ENCODE peak calls at places on chromosomes 4 and X, in four cellular contexts. G, K, E and B are unnamed samples.

GRCh38 chr4:52659722-52660261 is 691 bp upstream of the USP46 start:
- DNase-seq in K (peak; percentile 37), E (no peak), G (peak; percentile 80), B (peak; percentile 85)

GRCh38 chr4:90163872-90164271 is 36.7 kb downstream of the CCSER1 start:
- DNase-seq in E (no peak), K (no peak), G (no peak), B (no peak)

GRCh38 chr4:141909541-141909940 is 273.2 kb downstream of the IL15 start:
- DNase-seq in E (no peak), K (no peak), G (peak; percentile 74), B (no peak)

GRCh38 chr4:141610365-141610764 is 26.0 kb upstream of the IL15 start:
- DNase-seq in G (no peak), K (no peak), E (no peak), B (no peak)

GRCh38 chr4:119795986-119796578 is 167.5 kb upstream of the PDE5A start:
- DNase-seq in G (peak; percentile 21), E (no peak), K (peak; percentile 24), B (no peak)

GRCh38 chr4:148926861-148927260 is 484.6 kb upstream of the NR3C2 start:
- DNase-seq in E (no peak), G (peak; percentile 19), K (peak; percentile 1), B (no peak)

GRCh38 chr4:148270600-148270999 is 171.6 kb downstream of the NR3C2 start:
- DNase-seq in K (no peak), E (no peak), G (no peak), B (no peak)

GRCh38 chr4:70583952-70584834 is 7.9 kb upstream of the AMBN start:
- DNase-seq in K (no peak), E (no peak), G (no peak), B (no peak)

GRCh38 chrX:136687457-136687856 is 39.5 kb downstream of the CD40LG start:
- DNase-seq in K (no peak), E (no peak), G (no peak), B (no peak)

GRCh38 chr4:121428721-121429120 is 47.9 kb upstream of the QRFPR start:
- DNase-seq in G (peak; percentile 31), K (no peak), E (no peak), B (no peak)

GRCh38 chrX:1108451-1109445 is 103.7 kb downstream of the CRLF2 start:
- DNase-seq in E (no peak), K (peak; percentile 59), G (no peak), B (no peak)

GRCh38 chr4:75432683-75433082 is 81.5 kb downstream of the RCHY1 start:
- DNase-seq in K (peak; percentile 82), E (no peak), G (peak; percentile 2), B (no peak)

GRCh38 chr4:48602222-48602621 is 112.2 kb downstream of the ZAR1 start:
- DNase-seq in K (no peak), G (peak; percentile 48), E (no peak), B (no peak)

GRCh38 chrX:47091149-47091775 is 13.0 kb downstream of the RGN start:
- DNase-seq in G (peak; percentile 56), K (no peak), E (no peak), B (no peak)

GRCh38 chrX:42414057-42414456 is 363.9 kb downstream of the PPP1R2C start:
- DNase-seq in G (no peak), K (no peak), E (no peak), B (no peak)

GRCh38 chr4:1822568-1823544 is 29.8 kb downstream of the FGFR3 start:
- DNase-seq in G (no peak), E (no peak), K (no peak), B (no peak)

GRCh38 chr4:39613093-39613656 is 25.5 kb downstream of the SMIM14 start:
- DNase-seq in E (no peak), G (peak; percentile 62), K (no peak), B (no peak)

GRCh38 chr4:2072971-2073807 is 14.1 kb downstream of the NAT8L start:
- DNase-seq in E (no peak), K (no peak), G (no peak), B (no peak)

GRCh38 chr4:176274441-176274840 is 5.4 kb upstream of the ASB5 start:
- DNase-seq in K (no peak), G (peak; percentile 69), E (no peak), B (no peak)